ENCODE peak calls at places on chromosomes 1 and 21, in seven cellular contexts. One of them, this sample, is unnamed. For H3K4me1, the result is how much of the 10 kb centered on the place peaks cover.

GRCh38 chr1:32361674-32362473 is 411 bp downstream of the FAM229A start:
- DNase-seq in osteoblast: peak
- DNase-seq in CD8-positive, alpha-beta T cell: no peak
- DNase-seq in suprapubic skin: no peak
- DNase-seq in GM23248: peak
- DNase-seq in kidney: peak
- DNase-seq in tibial nerve: peak
- DNase-seq in this sample: no peak

GRCh38 chr1:68128157-68128556 is 77.7 kb upstream of the DIRAS3 start:
- DNase-seq in osteoblast: peak
- DNase-seq in CD8-positive, alpha-beta T cell: no peak
- DNase-seq in suprapubic skin: no peak
- DNase-seq in GM23248: peak
- DNase-seq in kidney: no peak
- DNase-seq in tibial nerve: no peak
- DNase-seq in this sample: no peak

GRCh38 chr1:168246506-168246905 is 20.7 kb downstream of the SFT2D2 start:
- DNase-seq in osteoblast: no peak
- DNase-seq in CD8-positive, alpha-beta T cell: no peak
- DNase-seq in suprapubic skin: no peak
- DNase-seq in GM23248: no peak
- DNase-seq in kidney: no peak
- DNase-seq in tibial nerve: no peak
- DNase-seq in this sample: no peak

GRCh38 chr1:225441314-225442119 is 13.7 kb upstream of the LBR start:
- DNase-seq in osteoblast: no peak
- DNase-seq in CD8-positive, alpha-beta T cell: no peak
- DNase-seq in suprapubic skin: peak
- DNase-seq in GM23248: no peak
- DNase-seq in kidney: no peak
- DNase-seq in tibial nerve: no peak
- DNase-seq in this sample: no peak

GRCh38 chr1:2379733-2380404 is 11.5 kb downstream of the MORN1 start:
- DNase-seq in osteoblast: peak
- DNase-seq in CD8-positive, alpha-beta T cell: no peak
- DNase-seq in suprapubic skin: no peak
- DNase-seq in GM23248: no peak
- DNase-seq in kidney: peak
- DNase-seq in tibial nerve: no peak
- DNase-seq in this sample: no peak

GRCh38 chr21:33419538-33420123 is 16.4 kb downstream of the IFNGR2 start:
- DNase-seq in osteoblast: peak
- DNase-seq in CD8-positive, alpha-beta T cell: no peak
- DNase-seq in suprapubic skin: no peak
- DNase-seq in GM23248: peak
- DNase-seq in kidney: no peak
- DNase-seq in tibial nerve: peak
- DNase-seq in this sample: no peak

GRCh38 chr1:84634536-84635205 is 55.6 kb downstream of the SSX2IP start:
- DNase-seq in osteoblast: no peak
- DNase-seq in CD8-positive, alpha-beta T cell: no peak
- DNase-seq in suprapubic skin: no peak
- DNase-seq in GM23248: no peak
- DNase-seq in kidney: peak
- DNase-seq in tibial nerve: no peak
- DNase-seq in this sample: no peak

GRCh38 chr21:16079830-16080229 is 350.0 kb downstream of the USP25 start:
- DNase-seq in osteoblast: no peak
- DNase-seq in CD8-positive, alpha-beta T cell: no peak
- DNase-seq in suprapubic skin: no peak
- DNase-seq in GM23248: peak
- DNase-seq in kidney: no peak
- DNase-seq in tibial nerve: no peak
- DNase-seq in this sample: no peak

GRCh38 chr1:247386695-247387094 is 29.3 kb upstream of the NLRP3 start:
- DNase-seq in osteoblast: peak
- DNase-seq in CD8-positive, alpha-beta T cell: no peak
- DNase-seq in suprapubic skin: no peak
- DNase-seq in GM23248: peak
- DNase-seq in kidney: no peak
- DNase-seq in tibial nerve: no peak
- DNase-seq in this sample: no peak

DNA sequence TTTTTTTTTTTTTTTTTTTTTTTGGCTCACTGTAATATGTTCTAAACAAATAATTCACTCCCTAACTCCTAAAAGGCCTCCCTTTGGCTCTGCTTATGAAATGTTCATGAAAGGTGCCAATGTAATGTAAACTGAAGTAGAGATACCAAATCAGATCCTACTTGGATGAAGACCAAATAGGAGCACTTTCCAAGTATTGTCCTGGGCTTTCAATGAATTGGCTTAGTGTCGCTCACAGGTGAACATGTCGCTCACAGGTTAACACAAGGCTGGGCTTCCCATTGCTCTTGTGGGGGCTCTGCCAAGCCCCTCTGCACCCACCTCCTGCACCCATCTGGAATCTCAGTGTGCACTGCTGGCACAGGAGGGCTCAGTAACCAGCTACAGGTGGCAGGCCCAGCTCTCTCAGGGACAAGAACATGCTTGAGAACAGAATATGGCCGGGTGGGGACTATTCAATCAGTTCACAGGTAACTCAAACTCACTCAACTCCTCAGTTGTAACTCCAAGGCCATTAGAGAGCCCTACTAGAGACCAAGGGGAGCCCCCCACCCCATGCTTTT is 10.6 kb upstream of the CD58 start:
- DNase-seq in osteoblast: peak
- DNase-seq in CD8-positive, alpha-beta T cell: no peak
- DNase-seq in suprapubic skin: no peak
- DNase-seq in GM23248: no peak
- DNase-seq in kidney: no peak
- DNase-seq in tibial nerve: no peak
- DNase-seq in this sample: no peak
- H3K4me1 ChIP-seq in osteoblast: under half
- H3K4me1 ChIP-seq in CD8-positive, alpha-beta T cell: under half
- H3K4me1 ChIP-seq in suprapubic skin: under half
- H3K4me1 ChIP-seq in GM23248: under half
- H3K4me1 ChIP-seq in kidney: under half
- H3K4me1 ChIP-seq in tibial nerve: under half
- H3K4me1 ChIP-seq in this sample: under half

GRCh38 chr1:106600626-106601025 is 455.8 kb upstream of the PRMT6 start:
- DNase-seq in osteoblast: no peak
- DNase-seq in CD8-positive, alpha-beta T cell: no peak
- DNase-seq in suprapubic skin: no peak
- DNase-seq in GM23248: no peak
- DNase-seq in kidney: no peak
- DNase-seq in tibial nerve: no peak
- DNase-seq in this sample: no peak

GRCh38 chr1:106608836-106609235 is 447.6 kb upstream of the PRMT6 start:
- DNase-seq in osteoblast: no peak
- DNase-seq in CD8-positive, alpha-beta T cell: no peak
- DNase-seq in suprapubic skin: no peak
- DNase-seq in GM23248: peak
- DNase-seq in kidney: no peak
- DNase-seq in tibial nerve: no peak
- DNase-seq in this sample: no peak

DNA sequence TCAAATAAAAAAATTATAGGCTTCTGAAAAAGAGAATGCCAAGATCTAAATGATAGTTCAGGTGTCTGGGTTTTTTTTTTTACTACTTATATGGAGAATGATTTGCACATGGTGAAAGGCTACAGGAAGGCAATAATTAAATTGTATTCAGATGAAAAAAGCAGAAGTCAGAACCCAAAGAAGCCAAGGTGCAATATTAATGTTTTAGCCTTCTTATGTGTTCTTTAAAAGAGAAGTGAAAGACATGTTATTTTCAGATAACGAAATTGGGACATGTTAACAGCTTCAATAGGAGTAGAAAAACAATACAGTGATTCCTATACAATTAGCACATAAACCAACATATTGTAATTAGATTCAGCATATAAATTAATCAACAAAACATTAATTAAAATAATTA is 452.9 kb upstream of the PRMT6 start:
- DNase-seq in osteoblast: no peak
- DNase-seq in CD8-positive, alpha-beta T cell: no peak
- DNase-seq in suprapubic skin: no peak
- DNase-seq in GM23248: no peak
- DNase-seq in kidney: no peak
- DNase-seq in tibial nerve: no peak
- DNase-seq in this sample: no peak
- H3K4me1 ChIP-seq in osteoblast: under half
- H3K4me1 ChIP-seq in CD8-positive, alpha-beta T cell: under half
- H3K4me1 ChIP-seq in suprapubic skin: under half
- H3K4me1 ChIP-seq in GM23248: under half
- H3K4me1 ChIP-seq in kidney: under half
- H3K4me1 ChIP-seq in tibial nerve: under half
- H3K4me1 ChIP-seq in this sample: under half

DNA sequence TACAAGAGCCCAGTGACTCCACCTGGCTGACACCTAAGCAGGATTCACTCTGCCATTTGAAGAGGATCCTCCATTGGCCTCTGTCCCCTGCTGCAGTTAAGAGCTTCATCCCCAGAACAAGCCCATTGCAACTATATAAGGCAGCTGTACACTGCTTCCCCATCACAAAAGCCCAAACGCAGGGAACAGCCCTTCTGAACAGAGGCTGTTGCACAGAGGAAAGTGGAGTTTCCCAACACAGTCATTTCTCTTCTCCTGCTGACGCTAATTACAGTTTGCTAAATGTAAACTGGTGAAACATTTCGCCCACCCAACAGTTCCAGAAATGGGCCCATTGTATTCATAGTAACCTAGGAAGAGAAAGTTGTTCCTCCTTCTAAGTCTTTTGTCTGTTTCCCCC is 455.8 kb upstream of the DAB1 start:
- DNase-seq in osteoblast: no peak
- DNase-seq in CD8-positive, alpha-beta T cell: no peak
- DNase-seq in suprapubic skin: no peak
- DNase-seq in GM23248: no peak
- DNase-seq in kidney: no peak
- DNase-seq in tibial nerve: no peak
- DNase-seq in this sample: no peak
- H3K4me1 ChIP-seq in osteoblast: under half
- H3K4me1 ChIP-seq in CD8-positive, alpha-beta T cell: under half
- H3K4me1 ChIP-seq in suprapubic skin: under half
- H3K4me1 ChIP-seq in GM23248: under half
- H3K4me1 ChIP-seq in kidney: under half
- H3K4me1 ChIP-seq in tibial nerve: under half
- H3K4me1 ChIP-seq in this sample: under half

GRCh38 chr1:10693497-10694273 is 102.8 kb downstream of the CASZ1 start:
- DNase-seq in osteoblast: peak
- DNase-seq in CD8-positive, alpha-beta T cell: peak
- DNase-seq in suprapubic skin: no peak
- DNase-seq in GM23248: peak
- DNase-seq in kidney: no peak
- DNase-seq in tibial nerve: no peak
- DNase-seq in this sample: no peak
- H3K4me1 ChIP-seq in osteoblast: under half
- H3K4me1 ChIP-seq in CD8-positive, alpha-beta T cell: under half
- H3K4me1 ChIP-seq in suprapubic skin: half or more
- H3K4me1 ChIP-seq in GM23248: under half
- H3K4me1 ChIP-seq in kidney: half or more
- H3K4me1 ChIP-seq in tibial nerve: under half
- H3K4me1 ChIP-seq in this sample: under half

GRCh38 chr1:193404236-193404635 is 217.8 kb upstream of the B3GALT2 start:
- DNase-seq in osteoblast: no peak
- DNase-seq in CD8-positive, alpha-beta T cell: no peak
- DNase-seq in suprapubic skin: no peak
- DNase-seq in GM23248: no peak
- DNase-seq in kidney: no peak
- DNase-seq in tibial nerve: no peak
- DNase-seq in this sample: no peak

GRCh38 chr1:193402032-193402431 is 215.6 kb upstream of the B3GALT2 start:
- DNase-seq in osteoblast: peak
- DNase-seq in CD8-positive, alpha-beta T cell: no peak
- DNase-seq in suprapubic skin: no peak
- DNase-seq in GM23248: no peak
- DNase-seq in kidney: no peak
- DNase-seq in tibial nerve: no peak
- DNase-seq in this sample: no peak

GRCh38 chr1:193408782-193409293 is 222.4 kb upstream of the B3GALT2 start:
- DNase-seq in osteoblast: peak
- DNase-seq in CD8-positive, alpha-beta T cell: no peak
- DNase-seq in suprapubic skin: no peak
- DNase-seq in GM23248: peak
- DNase-seq in kidney: peak
- DNase-seq in tibial nerve: peak
- DNase-seq in this sample: no peak

GRCh38 chr1:193406901-193407300 is 220.5 kb upstream of the B3GALT2 start:
- DNase-seq in osteoblast: peak
- DNase-seq in CD8-positive, alpha-beta T cell: no peak
- DNase-seq in suprapubic skin: no peak
- DNase-seq in GM23248: peak
- DNase-seq in kidney: no peak
- DNase-seq in tibial nerve: no peak
- DNase-seq in this sample: no peak

GRCh38 chr1:193402977-193403376 is 216.6 kb upstream of the B3GALT2 start:
- DNase-seq in osteoblast: no peak
- DNase-seq in CD8-positive, alpha-beta T cell: no peak
- DNase-seq in suprapubic skin: no peak
- DNase-seq in GM23248: no peak
- DNase-seq in kidney: no peak
- DNase-seq in tibial nerve: no peak
- DNase-seq in this sample: no peak
- H3K4me1 ChIP-seq in osteoblast: under half
- H3K4me1 ChIP-seq in CD8-positive, alpha-beta T cell: under half
- H3K4me1 ChIP-seq in suprapubic skin: under half
- H3K4me1 ChIP-seq in GM23248: under half
- H3K4me1 ChIP-seq in kidney: under half
- H3K4me1 ChIP-seq in tibial nerve: under half
- H3K4me1 ChIP-seq in this sample: under half

DNA sequence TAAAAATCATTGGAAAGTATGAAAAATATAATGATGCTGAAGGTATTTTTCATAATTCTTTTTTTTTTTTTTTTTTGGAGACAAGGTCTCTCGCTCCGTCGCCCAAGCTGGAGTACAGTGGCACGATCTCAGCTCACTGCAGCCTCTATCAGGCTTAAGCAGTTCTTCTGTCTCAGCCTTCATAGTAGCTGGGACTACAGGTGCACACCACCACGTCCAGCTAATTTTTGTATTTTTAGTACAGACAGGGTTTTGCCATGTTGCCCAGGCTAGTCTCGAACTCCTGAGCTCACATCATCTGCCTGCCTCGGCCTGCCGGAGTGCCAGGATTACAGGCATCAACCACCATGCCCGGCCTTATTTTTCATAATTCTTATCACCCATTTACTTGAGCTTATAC is 13.3 kb downstream of the SMAP2 start:
- DNase-seq in osteoblast: no peak
- DNase-seq in CD8-positive, alpha-beta T cell: no peak
- DNase-seq in suprapubic skin: no peak
- DNase-seq in GM23248: no peak
- DNase-seq in kidney: no peak
- DNase-seq in tibial nerve: no peak
- DNase-seq in this sample: no peak
- H3K4me1 ChIP-seq in osteoblast: under half
- H3K4me1 ChIP-seq in CD8-positive, alpha-beta T cell: half or more
- H3K4me1 ChIP-seq in suprapubic skin: under half
- H3K4me1 ChIP-seq in GM23248: under half
- H3K4me1 ChIP-seq in kidney: under half
- H3K4me1 ChIP-seq in tibial nerve: half or more
- H3K4me1 ChIP-seq in this sample: under half

DNA sequence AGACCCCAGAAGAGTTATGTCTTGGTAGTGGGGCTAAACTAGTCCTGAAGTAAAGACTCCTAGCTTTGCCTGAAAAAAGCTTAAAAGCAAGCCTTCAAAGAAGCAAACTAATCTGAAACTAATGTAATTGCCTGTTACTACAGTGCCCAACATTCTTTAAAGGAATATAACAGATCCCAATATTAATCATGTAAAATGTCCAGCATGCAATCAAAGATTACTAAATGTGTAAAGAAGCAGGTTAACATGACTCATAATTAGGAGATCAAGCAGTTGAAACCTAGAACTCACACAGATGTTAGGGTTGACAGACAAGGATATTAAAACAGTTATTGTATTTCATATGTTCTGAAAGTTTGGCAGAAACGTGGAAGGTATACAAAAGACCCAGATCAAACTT is 17.8 kb downstream of the DYRK1A start:
- DNase-seq in osteoblast: no peak
- DNase-seq in CD8-positive, alpha-beta T cell: no peak
- DNase-seq in suprapubic skin: no peak
- DNase-seq in GM23248: no peak
- DNase-seq in kidney: no peak
- DNase-seq in tibial nerve: no peak
- DNase-seq in this sample: no peak
- H3K4me1 ChIP-seq in osteoblast: under half
- H3K4me1 ChIP-seq in CD8-positive, alpha-beta T cell: half or more
- H3K4me1 ChIP-seq in suprapubic skin: half or more
- H3K4me1 ChIP-seq in GM23248: under half
- H3K4me1 ChIP-seq in kidney: under half
- H3K4me1 ChIP-seq in tibial nerve: half or more
- H3K4me1 ChIP-seq in this sample: under half

This sample was measured in breast epithelium.